ENCODE peak calls at places on chromosomes 13 and 19, in four cellular contexts. O, H, W and G are unnamed samples.

GRCh38 chr19:41843371-41843770 is 1.1 kb downstream of the LYPD4 start:
- DNase-seq in H (no peak), W (peak; percentile 69), O (no peak), G (no peak)

GRCh38 chr19:4014541-4015491 is 7.3 kb downstream of the PIAS4 start:
- DNase-seq in H (no peak), W (peak; percentile 64), O (no peak), G (no peak)

GRCh38 chr19:5706876-5707573 is 12.9 kb downstream of the LONP1 start:
- DNase-seq in H (no peak), O (no peak), W (peak; percentile 13), G (peak; percentile 22)

GRCh38 chr19:51508059-51508733 is 6.6 kb upstream of the SIGLEC12 start:
- DNase-seq in H (no peak), O (no peak), W (peak; percentile 91), G (no peak)

GRCh38 chr19:55447421-55448174 is 4.5 kb upstream of the SHISA7 start:
- DNase-seq in H (no peak), O (peak; percentile 91), W (peak; percentile 6), G (no peak)

GRCh38 chr13:60000986-60001385 is 162.7 kb downstream of the DIAPH3 start:
- DNase-seq in W (no peak), H (no peak), O (no peak), G (no peak)

GRCh38 chr19:50383852-50384684 is at the start of gene POLD1:
- DNase-seq in W (peak; percentile 96), H (peak; percentile 91), O (peak; percentile 97), G (peak; percentile 99)

GRCh38 chr19:54533476-54533875 is 30.8 kb downstream of the LAIR2 start:
- DNase-seq in H (no peak), O (no peak), W (no peak), G (no peak)

GRCh38 chr13:67231481-67231940 is 1.4 kb upstream of the PCDH9 start:
- DNase-seq in O (no peak), W (no peak), H (no peak), G (no peak)

GRCh38 chr13:68895696-68896095 is 1211.9 kb upstream of the ATXN8OS start:
- DNase-seq in O (no peak), W (no peak), H (no peak), G (no peak)

GRCh38 chr13:101115762-101116161 is 300.5 kb downstream of the NALCN start:
- DNase-seq in O (no peak), H (no peak), W (no peak), G (no peak)

GRCh38 chr19:52689804-52690394 is 44.9 kb downstream of the ZNF611 start:
- DNase-seq in H (no peak), W (peak; percentile 45), O (peak; percentile 36), G (no peak)

GRCh38 chr13:112771139-112771876 is 81.5 kb downstream of the ATP11A start:
- DNase-seq in H (no peak), O (no peak), W (no peak), G (no peak)

GRCh38 chr19:18386543-18387251 is 739 bp downstream of the GDF15 start:
- DNase-seq in O (no peak), H (no peak), W (peak; percentile 63), G (no peak)

GRCh38 chr13:79724348-79725103 is 243.6 kb downstream of the NDFIP2 start:
- DNase-seq in H (no peak), O (no peak), W (no peak), G (no peak)

GRCh38 chr13:20160346-20161274 is at the start of gene GJA3:
- DNase-seq in H (no peak), W (peak; percentile 67), O (peak; percentile 63), G (peak; percentile 41)

GRCh38 chr13:25860862-25861261 is 191.0 kb downstream of the SHISA2 start:
- DNase-seq in H (no peak), W (no peak), O (no peak), G (no peak)

GRCh38 chr19:36418287-36419001 is at the start of gene ZFP82:
- DNase-seq in W (peak; percentile 70), O (peak; percentile 60), H (peak; percentile 37), G (peak; percentile 90)

GRCh38 chr13:20814224-20814910 is 40.6 kb upstream of the EEF1AKMT1 start:
- DNase-seq in O (no peak), H (no peak), W (no peak), G (no peak)

GRCh38 chr13:68813397-68813796 is 1294.2 kb upstream of the ATXN8OS start:
- DNase-seq in W (no peak), H (no peak), O (no peak), G (no peak)

GRCh38 chr13:91045351-91046034 is 302.0 kb upstream of the MIR17HG start:
- DNase-seq in H (no peak), W (no peak), O (no peak), G (no peak)

GRCh38 chr19:48139053-48139452 is 28.4 kb upstream of the PLA2G4C start:
- DNase-seq in H (no peak), W (no peak), O (no peak), G (no peak)

GRCh38 chr19:6802336-6803035 is 30.0 kb downstream of the VAV1 start:
- DNase-seq in H (peak; percentile 78), W (no peak), O (peak; percentile 91), G (no peak)

GRCh38 chr19:6354098-6354674 is 7.1 kb upstream of the CLPP start:
- DNase-seq in W (no peak), O (no peak), H (no peak), G (no peak)

GRCh38 chr13:113969973-113970611 is 3.8 kb downstream of the C13orf46 start:
- DNase-seq in W (no peak), H (no peak), O (no peak), G (no peak)

GRCh38 chr13:24216176-24216575 is 55.7 kb downstream of the SPATA13 start:
- DNase-seq in W (no peak), H (no peak), O (no peak), G (no peak)

GRCh38 chr13:79741006-79741405 is 260.1 kb downstream of the NDFIP2 start:
- DNase-seq in H (no peak), O (no peak), W (no peak), G (no peak)

GRCh38 chr19:9075064-9075964 is 11.5 kb upstream of the OR1M1 start:
- DNase-seq in H (no peak), O (no peak), W (peak; percentile 84), G (no peak)

GRCh38 chr13:51803018-51803417 is 945 bp downstream of the DHRS12 start:
- DNase-seq in H (no peak), W (no peak), O (no peak), G (no peak)

GRCh38 chr19:14550201-14550754 is 20.9 kb downstream of the TECR start:
- DNase-seq in W (peak; percentile 57), O (no peak), H (no peak), G (no peak)

GRCh38 chr13:28590450-28590849 is 68.5 kb upstream of the POMP start:
- DNase-seq in W (no peak), O (peak; percentile 42), H (no peak), G (no peak)
- TF ChIP-seq SPI1 in W (no peak), O (no peak), H (no peak), G (no peak)

DNA sequence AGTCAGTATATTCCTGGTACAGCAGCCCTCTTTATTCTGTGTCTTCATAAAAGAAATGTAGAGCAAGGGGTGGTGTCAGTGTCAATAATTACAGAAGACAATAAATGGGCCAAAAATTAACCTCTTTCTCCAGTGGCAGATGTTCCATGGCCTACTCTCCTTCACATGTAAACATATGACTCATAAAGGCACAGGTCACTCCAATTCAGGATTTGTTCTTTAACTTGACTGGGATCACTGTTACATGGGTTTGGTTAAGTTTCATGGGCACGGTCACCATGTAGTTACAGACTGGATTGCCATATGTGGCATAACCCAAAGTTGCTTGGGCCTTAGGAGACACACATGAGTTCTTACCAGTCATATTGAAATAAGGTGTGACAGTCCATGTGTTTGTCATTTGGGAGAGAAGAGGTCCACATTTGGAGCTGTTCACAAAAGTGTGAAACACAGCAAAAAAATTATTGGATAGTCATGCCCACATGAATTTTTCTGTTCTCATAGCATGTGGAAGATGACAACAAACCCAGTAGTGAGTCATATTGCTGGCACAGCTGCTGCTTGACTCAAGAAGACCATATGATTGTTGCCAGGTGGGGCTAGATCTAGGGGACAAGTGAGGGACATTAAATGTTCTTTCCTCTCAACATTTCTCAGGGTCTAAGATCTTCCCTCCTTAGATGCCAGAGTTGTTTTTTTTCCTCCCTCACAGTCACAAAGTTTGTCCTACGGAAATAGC is 68.1 kb upstream of the HTR2A start:
- DNase-seq in W (no peak), H (no peak), O (no peak), G (no peak)
- TF ChIP-seq SPI1 in W (no peak), H (no peak), O (no peak), G (no peak)

DNA sequence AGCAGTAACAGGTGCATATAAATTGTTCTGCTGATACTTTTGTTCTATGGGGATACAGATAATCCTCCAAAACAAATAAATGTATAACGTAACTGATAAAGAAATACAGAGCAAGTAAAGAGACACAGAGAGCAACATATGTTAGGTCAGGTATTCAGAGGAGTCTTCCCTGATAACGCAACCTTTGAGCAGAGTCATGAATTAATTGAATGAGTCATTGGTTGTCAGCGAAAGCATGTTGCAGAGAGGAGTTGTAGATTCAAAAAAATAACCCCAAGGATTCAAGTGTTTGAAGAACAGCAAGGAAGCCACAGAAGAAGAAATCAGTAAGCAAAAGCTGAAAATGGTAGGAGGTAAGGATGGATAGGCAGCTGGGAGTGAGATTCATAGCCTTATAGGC is 245.2 kb downstream of the TBC1D4 start:
- DNase-seq in O (no peak), W (no peak), H (no peak), G (no peak)
- TF ChIP-seq SPI1 in O (no peak), W (no peak), H (no peak), G (no peak)

GRCh38 chr13:98484289-98485219 is 92.4 kb downstream of the STK24 start:
- DNase-seq in W (peak; percentile 47), O (peak; percentile 92), H (no peak), G (no peak)

GRCh38 chr13:98480915-98481510 is 95.9 kb downstream of the STK24 start:
- DNase-seq in W (peak; percentile 73), H (no peak), O (no peak), G (peak; percentile 41)

GRCh38 chr13:98481511-98481951 is 95.4 kb downstream of the STK24 start:
- DNase-seq in W (no peak), O (no peak), H (no peak), G (no peak)

GRCh38 chr13:98483636-98484288 is 93.1 kb downstream of the STK24 start:
- DNase-seq in O (no peak), W (no peak), H (no peak), G (no peak)

GRCh38 chr13:98482476-98483444 is 94.1 kb downstream of the STK24 start:
- DNase-seq in H (no peak), O (peak; percentile 32), W (no peak), G (no peak)
- TF ChIP-seq SPI1 in H (no peak), O (no peak), W (no peak), G (no peak)